ENCODE peak calls at places on chromosomes 3 and 15, in seven cellular contexts. F, W, E, U, S, A and K are unnamed samples.

GRCh38 chr15:95669146-95669922 is 661.2 kb upstream of the NR2F2 start:
- DNase-seq in F (peak), U (no peak), W (no peak), S (no peak), A (no peak), E (no peak), K (no peak)

GRCh38 chr3:141828487-141829284 is 47.8 kb upstream of the ATP1B3 start:
- DNase-seq in U (no peak), E (no peak), S (no peak), F (no peak), A (no peak), W (no peak), K (no peak)

GRCh38 chr3:183764854-183765731 is 60.3 kb downstream of the MAP6D1 start:
- DNase-seq in U (no peak), W (no peak), A (peak), F (no peak), S (no peak), E (no peak), K (no peak)

GRCh38 chr3:179608931-179609720 is 4.5 kb downstream of the NDUFB5 start:
- DNase-seq in W (no peak), U (no peak), F (peak), A (no peak), E (no peak), S (no peak), K (no peak)

GRCh38 chr3:185837409-185837808 is 12.6 kb upstream of the IGF2BP2 start:
- DNase-seq in A (no peak), E (no peak), F (no peak), W (no peak), S (no peak), U (no peak), K (no peak)

GRCh38 chr3:94862703-94863102 is 799.8 kb downstream of the NSUN3 start:
- DNase-seq in F (no peak), E (no peak), S (peak), A (peak), W (peak), U (peak), K (no peak)

GRCh38 chr3:152910966-152911365 is 76.0 kb downstream of the P2RY1 start:
- DNase-seq in A (no peak), E (no peak), S (no peak), F (no peak), U (no peak), W (no peak), K (no peak)

GRCh38 chr3:189721873-189722665 is 90.9 kb downstream of the TP63 start:
- DNase-seq in F (no peak), U (no peak), E (no peak), A (no peak), S (no peak), W (no peak), K (no peak)

GRCh38 chr3:20225769-20226168 is 39.8 kb upstream of the SGO1 start:
- DNase-seq in W (peak), S (peak), U (peak), A (peak), F (no peak), E (peak), K (no peak)

GRCh38 chr15:51737538-51738305 is at the start of gene LYSMD2:
- DNase-seq in S (peak), E (no peak), W (no peak), A (peak), U (no peak), F (no peak), K (no peak)

GRCh38 chr3:33064929-33065328 is 32.0 kb downstream of the GLB1 start:
- DNase-seq in W (no peak), A (no peak), S (no peak), U (peak), F (no peak), E (no peak), K (no peak)

GRCh38 chr3:24845524-24846155 is 351.0 kb upstream of the THRB start:
- DNase-seq in E (no peak), U (no peak), A (no peak), W (no peak), F (no peak), S (no peak), K (no peak)

GRCh38 chr3:154334973-154335420 is 10.7 kb upstream of the DHX36 start:
- DNase-seq in A (peak), W (no peak), F (no peak), E (no peak), S (peak), U (peak), K (no peak)

GRCh38 chr3:155411500-155412223 is 118.2 kb upstream of the STRIT1 start:
- DNase-seq in W (no peak), F (no peak), S (no peak), E (no peak), A (no peak), U (peak), K (no peak)

GRCh38 chr3:53518495-53518981 is 24.1 kb downstream of the CACNA1D start:
- DNase-seq in W (no peak), A (no peak), U (no peak), F (no peak), S (no peak), E (no peak), K (no peak)

DNA sequence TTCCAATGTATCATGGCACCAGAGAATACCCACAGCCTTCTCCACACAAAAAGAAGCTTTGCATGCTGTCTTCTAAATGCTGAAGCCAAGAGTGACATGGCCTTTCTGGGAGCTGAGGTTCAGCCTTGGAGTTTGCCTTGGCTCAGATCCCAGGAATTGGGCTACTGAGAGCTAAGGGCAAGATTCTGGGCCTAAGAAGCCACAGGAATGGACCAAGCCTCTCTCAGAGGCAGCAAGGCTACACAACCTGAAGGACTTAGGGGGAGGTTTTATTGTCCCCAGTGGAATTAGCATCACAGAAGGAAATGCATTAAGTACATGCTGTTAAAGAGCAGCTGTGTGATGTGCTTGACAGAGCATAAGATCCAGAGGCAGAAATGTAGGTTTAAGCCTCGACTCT is 1078.5 kb downstream of the TUSC7 start:
- DNase-seq in A (no peak), E (no peak), F (no peak), S (no peak), W (peak), U (no peak), K (no peak)
- TF ChIP-seq YY1 in A (no peak), E (no peak), F (no peak), S (no peak), W (no peak), U (no peak), K (no peak)

GRCh38 chr3:88984832-88985231 is 122.6 kb upstream of the EPHA3 start:
- DNase-seq in A (no peak), E (no peak), F (no peak), U (no peak), W (no peak), S (no peak), K (no peak)

GRCh38 chr3:88988906-88989305 is 118.5 kb upstream of the EPHA3 start:
- DNase-seq in F (no peak), S (no peak), U (no peak), W (no peak), E (no peak), A (no peak), K (no peak)

GRCh38 chr3:88985491-88985890 is 121.9 kb upstream of the EPHA3 start:
- DNase-seq in E (no peak), S (no peak), A (no peak), U (no peak), F (no peak), W (no peak), K (no peak)

GRCh38 chr3:88986834-88987233 is 120.6 kb upstream of the EPHA3 start:
- DNase-seq in E (no peak), U (no peak), A (no peak), W (no peak), S (no peak), F (no peak), K (no peak)

GRCh38 chr3:88987786-88988185 is 119.6 kb upstream of the EPHA3 start:
- DNase-seq in W (no peak), E (no peak), S (no peak), A (no peak), U (no peak), F (no peak), K (no peak)
- TF ChIP-seq YY1 in W (no peak), E (no peak), S (no peak), A (no peak), U (no peak), F (no peak), K (no peak)

GRCh38 chr15:57505056-57505713 is 86.5 kb upstream of the MYZAP start:
- DNase-seq in W (no peak), A (no peak), S (no peak), U (peak), E (no peak), F (no peak), K (no peak)

GRCh38 chr15:57506422-57506821 is 85.3 kb upstream of the MYZAP start:
- DNase-seq in E (no peak), S (peak), U (no peak), F (no peak), A (no peak), W (peak), K (no peak)

GRCh38 chr15:57507111-57507510 is 84.6 kb upstream of the MYZAP start:
- DNase-seq in W (no peak), S (no peak), F (no peak), E (no peak), A (no peak), U (no peak), K (no peak)

GRCh38 chr15:57504599-57504940 is 87.1 kb upstream of the MYZAP start:
- DNase-seq in W (no peak), F (no peak), E (no peak), A (no peak), U (no peak), S (no peak), K (no peak)

DNA sequence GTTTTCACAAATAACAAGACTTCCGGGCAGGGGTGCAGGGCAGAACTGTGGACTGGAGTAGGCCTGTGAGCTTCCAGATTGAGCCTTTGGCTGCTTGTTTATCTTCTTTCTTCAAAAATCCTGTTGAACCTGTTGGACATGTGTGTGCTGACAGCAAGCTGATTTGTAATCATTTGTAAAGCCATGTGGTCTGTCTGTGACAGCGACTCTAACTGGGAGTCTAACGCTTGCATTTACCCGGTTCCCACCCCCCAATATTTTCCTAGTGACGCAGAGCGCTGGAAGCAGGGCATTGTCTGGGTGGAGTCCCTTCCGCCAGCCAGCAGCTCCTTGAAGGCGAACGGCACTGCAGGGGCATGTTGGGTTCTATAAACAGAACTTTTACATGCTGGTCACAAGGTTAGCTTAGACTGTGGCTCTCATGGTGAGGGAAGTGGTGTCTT is 85.7 kb upstream of the MYZAP start:
- DNase-seq in A (no peak), S (no peak), W (no peak), E (no peak), U (no peak), F (no peak), K (no peak)
- TF ChIP-seq YY1 in A (no peak), S (no peak), W (no peak), E (no peak), U (no peak), F (no peak), K (no peak)

GRCh38 chr3:140219923-140220452 is 285.0 kb downstream of the CLSTN2 start:
- DNase-seq in U (no peak), W (no peak), A (no peak), S (peak), F (no peak), E (no peak), K (no peak)
- TF ChIP-seq YY1 in U (no peak), W (no peak), A (no peak), S (no peak), F (no peak), E (no peak), K (no peak)

GRCh38 chr3:36701903-36702374 is 62.4 kb downstream of the DCLK3 start:
- DNase-seq in W (no peak), U (no peak), S (no peak), E (no peak), F (no peak), A (no peak), K (no peak)

GRCh38 chr3:36697397-36698001 is 66.9 kb downstream of the DCLK3 start:
- DNase-seq in W (no peak), U (no peak), E (no peak), S (no peak), A (peak), F (no peak), K (no peak)

GRCh38 chr3:36698314-36698713 is 66.0 kb downstream of the DCLK3 start:
- DNase-seq in S (no peak), E (no peak), W (no peak), U (no peak), A (no peak), F (no peak), K (no peak)

GRCh38 chr3:36701249-36701572 is 63.1 kb downstream of the DCLK3 start:
- DNase-seq in F (no peak), S (no peak), E (no peak), U (no peak), W (no peak), A (no peak), K (no peak)

DNA sequence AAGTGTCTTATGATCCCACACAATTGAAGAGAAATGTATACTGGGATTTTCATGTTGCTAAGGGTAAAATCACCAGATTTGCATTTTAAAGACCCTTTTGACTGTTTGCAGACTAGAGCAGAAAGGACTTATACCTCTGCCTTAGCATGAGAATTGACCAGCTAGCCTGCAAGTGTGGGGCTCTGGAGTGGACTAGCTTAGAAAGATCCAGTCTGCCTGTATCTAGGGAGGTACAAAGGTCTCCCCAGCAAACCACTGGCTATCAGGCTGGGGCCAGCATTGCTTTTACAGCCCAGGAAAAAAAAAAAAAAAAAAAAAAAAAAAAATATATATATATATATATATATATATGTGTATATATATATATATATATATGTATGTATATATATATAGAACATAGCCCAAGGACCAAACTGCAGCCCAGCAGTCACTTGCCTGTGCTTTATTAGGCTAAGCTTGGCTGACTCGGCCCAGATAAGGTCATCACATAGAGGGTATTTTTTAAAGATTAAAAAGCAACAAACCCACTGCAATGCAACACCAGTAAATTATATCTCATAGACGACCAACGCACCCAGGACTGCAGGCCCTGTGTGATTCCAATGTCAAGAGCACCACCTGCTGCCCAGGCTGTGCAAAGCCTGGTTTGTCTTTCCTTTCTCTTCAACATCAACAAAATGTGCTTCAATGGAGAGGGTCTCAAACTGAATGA is 63.7 kb downstream of the DCLK3 start:
- DNase-seq in W (peak), F (no peak), A (peak), E (peak), S (peak), U (peak), K (peak)
- TF ChIP-seq YY1 in W (no peak), F (no peak), A (no peak), E (no peak), S (no peak), U (no peak), K (no peak)

DNA sequence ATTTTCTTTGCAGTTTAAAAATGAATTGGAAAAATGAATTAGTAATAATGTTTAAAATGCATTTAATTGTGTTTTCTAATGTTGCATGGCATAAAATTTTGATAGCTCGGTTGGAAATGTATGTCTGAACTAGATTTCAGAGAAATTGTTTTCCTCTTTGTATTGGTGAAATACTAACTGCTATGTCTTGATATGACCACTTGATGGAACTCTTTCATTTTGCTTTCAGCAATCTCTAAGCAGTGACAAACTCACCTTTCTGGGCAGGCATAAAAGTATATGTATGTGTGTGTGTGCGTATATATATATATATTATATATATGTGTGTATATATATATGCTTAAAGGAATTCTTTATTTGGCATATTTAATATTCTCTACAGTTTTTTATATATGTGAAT is 239.3 kb upstream of the ZNF717 start:
- DNase-seq in W (no peak), E (no peak), U (peak), A (peak), F (no peak), S (no peak), K (no peak)
- TF ChIP-seq YY1 in W (no peak), E (no peak), U (no peak), A (no peak), F (no peak), S (no peak), K (no peak)

GRCh38 chr15:26391556-26392229 is 381.2 kb downstream of the GABRB3 start:
- DNase-seq in A (no peak), U (no peak), W (no peak), S (no peak), F (no peak), E (no peak), K (no peak)

GRCh38 chr15:26392956-26393355 is 379.9 kb downstream of the GABRB3 start:
- DNase-seq in A (no peak), S (no peak), U (no peak), F (no peak), W (no peak), E (no peak), K (no peak)

GRCh38 chr15:26394801-26395200 is 378.1 kb downstream of the GABRB3 start:
- DNase-seq in W (no peak), U (no peak), S (no peak), F (no peak), A (no peak), E (no peak), K (no peak)
- TF ChIP-seq YY1 in W (no peak), U (no peak), S (no peak), F (no peak), A (no peak), E (no peak), K (no peak)

DNA sequence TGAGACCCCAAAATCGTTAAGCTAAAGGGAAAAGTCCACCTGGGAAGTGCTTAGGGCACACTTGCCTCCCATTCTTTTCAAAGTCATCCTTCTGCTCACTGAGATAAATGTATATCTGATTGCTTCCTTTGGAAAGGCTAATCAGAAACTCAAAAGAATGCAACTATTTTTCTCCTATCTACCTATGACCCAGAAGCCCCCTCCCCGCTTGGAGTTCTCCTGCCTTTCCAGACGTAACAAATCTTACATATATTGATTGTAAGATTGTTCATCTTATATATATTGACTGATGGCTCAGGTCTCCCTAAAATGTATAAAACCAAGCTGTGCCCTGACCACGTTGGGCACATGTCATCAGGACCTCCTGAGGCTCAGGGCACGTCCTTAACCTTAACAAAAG is 56.8 kb upstream of the ACAN start:
- DNase-seq in F (no peak), U (no peak), S (no peak), W (no peak), A (no peak), E (no peak), K (peak)
- TF ChIP-seq YY1 in F (no peak), U (no peak), S (no peak), W (no peak), A (no peak), E (no peak), K (no peak)

GRCh38 chr3:4708230-4708629 is 215.1 kb downstream of the ITPR1 start:
- DNase-seq in E (no peak), S (no peak), U (no peak), W (no peak), F (no peak), A (no peak), K (no peak)

GRCh38 chr3:4698125-4698821 is 205.1 kb downstream of the ITPR1 start:
- DNase-seq in F (no peak), A (no peak), U (no peak), E (no peak), W (no peak), S (no peak), K (no peak)

GRCh38 chr3:4704552-4704951 is 211.4 kb downstream of the ITPR1 start:
- DNase-seq in S (no peak), W (no peak), E (no peak), A (no peak), F (no peak), U (no peak), K (no peak)

GRCh38 chr3:4707324-4707723 is 214.2 kb downstream of the ITPR1 start:
- DNase-seq in S (no peak), E (no peak), A (no peak), U (no peak), F (no peak), W (no peak), K (no peak)

GRCh38 chr3:4703054-4703480 is 209.9 kb downstream of the ITPR1 start:
- DNase-seq in S (no peak), U (no peak), W (no peak), A (no peak), F (no peak), E (no peak), K (no peak)
- TF ChIP-seq YY1 in S (no peak), U (no peak), W (no peak), A (no peak), F (no peak), E (no peak), K (no peak)

GRCh38 chr15:43246261-43246764 is 20.4 kb downstream of the TGM5 start:
- DNase-seq in S (no peak), U (no peak), F (no peak), W (no peak), A (no peak), E (no peak), K (no peak)
- TF ChIP-seq YY1 in S (no peak), U (no peak), F (no peak), W (no peak), A (no peak), E (no peak), K (no peak)